ENCODE peak calls at places on chromosome 13, in five cellular contexts. Y is omental fat pad, F is progenitor cell of endocrine pancreas, B is ovary, E is AG04450. V is an unnamed sample.

GRCh38 chr13:110017379-110017778 is 231.0 kb upstream of the IRS2 start:
- DNase-seq in E (peak; percentile 82), F (no peak), Y (no peak), B (no peak), V (no peak)

GRCh38 chr13:80030491-80030890 is 310.4 kb downstream of the SPRY2 start:
- DNase-seq in E (no peak), B (no peak), Y (no peak), F (no peak), V (no peak)

GRCh38 chr13:34265016-34265692 is 447.2 kb downstream of the RFC3 start:
- DNase-seq in E (no peak), F (no peak), B (no peak), Y (no peak), V (no peak)

GRCh38 chr13:35771898-35772297 is 295.4 kb upstream of the MAB21L1 start:
- DNase-seq in Y (no peak), E (peak; percentile 79), F (no peak), B (no peak), V (no peak)

GRCh38 chr13:32225494-32225931 is 89.7 kb downstream of the ZAR1L start:
- DNase-seq in B (no peak), Y (no peak), F (no peak), E (peak; percentile 89), V (no peak)

GRCh38 chr13:70043685-70044084 is 63.9 kb upstream of the ATXN8OS start:
- DNase-seq in F (no peak), B (no peak), Y (no peak), E (no peak), V (no peak)

GRCh38 chr13:39578821-39579291 is 24.1 kb downstream of the LHFPL6 start:
- DNase-seq in F (no peak), Y (no peak), B (no peak), E (no peak), V (no peak)

GRCh38 chr13:65217459-65217858 is 2012.7 kb downstream of the PCDH9 start:
- DNase-seq in E (no peak), F (no peak), B (no peak), Y (no peak), V (no peak)

GRCh38 chr13:101695870-101696516 is 243.5 kb downstream of the ITGBL1 start:
- DNase-seq in B (no peak), F (no peak), E (no peak), Y (no peak), V (no peak)

GRCh38 chr13:73266640-73267180 is 207.9 kb downstream of the KLF5 start:
- DNase-seq in B (no peak), E (no peak), F (no peak), Y (no peak), V (no peak)

GRCh38 chr13:67438465-67438864 is 208.3 kb upstream of the PCDH9 start:
- DNase-seq in B (no peak), F (no peak), Y (no peak), E (no peak), V (no peak)

GRCh38 chr13:93529961-93530360 is 303.4 kb downstream of the GPC6 start:
- DNase-seq in E (no peak), Y (no peak), B (no peak), F (no peak), V (no peak)

GRCh38 chr13:110705356-110705825 is 525 bp downstream of the CARS2 start:
- DNase-seq in E (no peak), Y (no peak), B (no peak), F (no peak), V (no peak)

GRCh38 chr13:87656311-87656710 is 14.9 kb upstream of the SLITRK5 start:
- DNase-seq in F (no peak), Y (no peak), B (no peak), E (no peak), V (no peak)

GRCh38 chr13:101624210-101624922 is 171.9 kb downstream of the ITGBL1 start:
- DNase-seq in Y (no peak), E (no peak), F (no peak), B (no peak), V (no peak)

GRCh38 chr13:71882120-71882519 is 15.1 kb upstream of the DACH1 start:
- DNase-seq in Y (no peak), E (no peak), B (no peak), F (no peak), V (no peak)

GRCh38 chr13:33662392-33662791 is 155.6 kb upstream of the RFC3 start:
- DNase-seq in E (no peak), B (no peak), Y (no peak), F (no peak), V (no peak)

GRCh38 chr13:73210218-73210883 is 151.5 kb downstream of the KLF5 start:
- DNase-seq in E (no peak), Y (no peak), F (no peak), B (no peak), V (no peak)

GRCh38 chr13:32894589-32895001 is 121.6 kb upstream of the KL start:
- DNase-seq in F (no peak), Y (no peak), E (no peak), B (no peak), V (no peak)

GRCh38 chr13:40377783-40378182 is 288.7 kb downstream of the FOXO1 start:
- DNase-seq in E (no peak), Y (no peak), F (no peak), B (no peak), V (no peak)

GRCh38 chr13:101035119-101035620 is 360.6 kb upstream of the TMTC4 start:
- DNase-seq in E (no peak), F (no peak), B (no peak), Y (no peak), V (no peak)

GRCh38 chr13:98059276-98059675 is 83.6 kb upstream of the FARP1 start:
- DNase-seq in B (no peak), F (no peak), E (no peak), Y (no peak), V (no peak)

GRCh38 chr13:91347996-91348905 is 764 bp downstream of the MIR17HG start:
- DNase-seq in F (peak; percentile 37), Y (peak; percentile 25), B (peak; percentile 42), E (no peak), V (peak; percentile 54)
- TF ChIP-seq CTCF in F (peak; percentile 17), Y (no peak), B (no peak), E (no peak), V (no peak)

DNA sequence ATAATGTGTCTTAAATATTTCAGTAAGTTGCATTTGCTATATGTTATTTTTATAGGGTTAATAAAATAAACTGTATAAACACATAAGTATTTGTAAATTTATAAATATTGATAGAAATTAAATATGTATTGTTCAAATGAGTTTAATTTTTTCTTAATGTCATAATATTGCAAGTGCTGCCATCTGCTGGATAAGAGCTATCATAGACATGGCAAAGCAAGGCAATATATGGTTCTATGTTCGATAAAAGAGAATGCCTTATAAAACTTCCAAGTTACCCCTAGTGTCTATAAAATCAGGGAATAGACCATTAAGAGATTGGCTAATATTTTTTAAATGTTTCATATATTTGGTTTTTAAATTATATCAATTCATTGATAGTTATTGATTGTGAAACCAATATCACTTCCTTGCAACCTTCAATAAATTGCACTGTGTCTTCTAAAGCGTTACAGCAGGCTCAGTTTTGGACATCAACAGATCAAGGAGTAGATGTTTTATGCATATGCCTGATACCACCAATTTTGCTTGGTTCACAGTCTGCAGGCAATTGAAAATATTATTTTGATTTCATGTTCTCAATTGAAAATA is 29.0 kb upstream of the SLITRK6 start:
- DNase-seq in E (peak; percentile 2), F (no peak), B (no peak), Y (no peak), V (no peak)
- TF ChIP-seq CTCF in E (peak; percentile 73), F (peak; percentile 84), B (no peak), Y (no peak), V (peak; percentile 53)

GRCh38 chr13:46377554-46377953 is 9.5 kb downstream of the RUBCNL start:
- DNase-seq in B (no peak), F (no peak), Y (no peak), E (no peak), V (no peak)
- TF ChIP-seq CTCF in B (no peak), F (no peak), Y (no peak), E (no peak), V (no peak)

DNA sequence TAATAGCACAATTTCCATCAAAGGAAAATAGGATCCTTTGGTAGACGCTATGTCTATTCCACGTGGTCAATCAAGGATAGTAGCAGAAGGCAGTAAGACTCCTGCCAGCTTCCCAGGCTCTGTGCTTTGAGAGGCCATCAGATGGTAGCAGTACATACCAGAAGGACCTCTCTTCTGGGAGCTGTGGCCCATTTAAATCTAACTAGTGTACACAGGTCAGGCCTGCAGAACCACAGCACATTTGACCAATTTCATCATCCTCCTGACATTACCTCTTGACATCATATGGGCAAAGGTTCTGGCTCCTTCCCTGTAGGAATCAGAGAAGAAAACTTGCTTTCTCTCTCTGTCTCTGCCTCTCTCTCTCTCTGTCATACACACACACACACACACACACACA is 229.6 kb upstream of the HTR2A start:
- DNase-seq in B (no peak), E (no peak), F (no peak), Y (no peak), V (no peak)
- TF ChIP-seq CTCF in B (no peak), E (no peak), F (no peak), Y (no peak), V (no peak)

DNA sequence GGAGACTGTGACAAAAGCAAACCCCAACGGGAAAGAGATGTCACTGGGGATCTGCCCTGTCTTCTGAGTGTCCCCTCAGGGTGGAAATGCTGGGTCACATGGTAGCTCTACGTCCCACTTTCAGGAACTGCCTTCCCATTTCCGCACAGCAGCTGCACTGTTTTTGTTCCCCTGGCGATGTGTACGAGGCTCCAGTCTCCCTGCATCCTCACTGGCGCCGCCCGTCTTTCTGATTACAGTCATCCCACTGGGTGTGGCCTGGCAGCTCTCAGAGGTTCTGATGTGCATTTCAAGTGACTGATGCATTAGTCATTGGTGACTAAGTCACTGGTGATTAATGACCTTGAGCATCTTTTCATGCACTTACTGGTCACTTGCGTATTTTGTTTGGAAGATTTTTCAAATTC is 21.2 kb downstream of the PCID2 start:
- DNase-seq in F (no peak), E (peak; percentile 96), Y (peak; percentile 50), B (peak; percentile 69), V (no peak)
- TF ChIP-seq CTCF in F (no peak), E (no peak), Y (no peak), B (no peak), V (no peak)

V was measured in natural killer cell.